ENCODE peak calls at places on chromosomes 4 and X, in seven cellular contexts. B is mesendoderm, V is fibroblast of lung, K is neural progenitor cell, G is GM23338, M is DND-41, O is HCT116. Y is an unnamed sample.

GRCh38 chr4:23368081-23368697 is 521.7 kb downstream of the PPARGC1A start:
- DNase-seq in M (no peak), K (peak; percentile 80), G (peak; percentile 84), O (no peak), V (peak; percentile 8), B (peak; percentile 71), Y (peak; percentile 59)

GRCh38 chrX:154379569-154379951 is 465 bp downstream of the EMD start:
- DNase-seq in K (no peak), M (peak; percentile 26), O (no peak), G (no peak), V (no peak), B (no peak), Y (no peak)

GRCh38 chrX:56068274-56068758 is 163.8 kb upstream of the KLF8 start:
- DNase-seq in V (no peak), M (no peak), O (no peak), K (no peak), G (no peak), B (no peak), Y (no peak)

GRCh38 chr4:154294951-154295350 is 196.6 kb downstream of the DCHS2 start:
- DNase-seq in B (no peak), K (no peak), O (no peak), V (no peak), G (no peak), M (no peak), Y (no peak)

GRCh38 chr4:8580321-8581093 is at the start of gene GPR78:
- DNase-seq in O (no peak), B (peak; percentile 96), G (peak; percentile 95), M (peak; percentile 42), K (peak; percentile 96), V (peak; percentile 44), Y (no peak)

GRCh38 chrX:107845625-107846024 is 20.0 kb downstream of the MID2 start:
- DNase-seq in M (no peak), V (no peak), B (peak; percentile 13), G (no peak), O (no peak), K (no peak), Y (no peak)

GRCh38 chrX:31228909-31229308 is 157.1 kb upstream of the FTHL17 start:
- DNase-seq in G (no peak), M (no peak), K (no peak), O (no peak), V (no peak), B (no peak), Y (no peak)

GRCh38 chr4:132123870-132124623 is 1025.0 kb upstream of the PCDH10 start:
- DNase-seq in B (no peak), M (no peak), G (peak; percentile 59), O (peak; percentile 37), K (no peak), V (peak; percentile 36), Y (no peak)

GRCh38 chrX:118726887-118727685 is at the start of gene IL13RA1:
- DNase-seq in G (peak; percentile 89), B (peak; percentile 94), V (peak; percentile 76), K (peak; percentile 96), O (peak; percentile 60), M (no peak), Y (peak; percentile 66)

GRCh38 chr4:8517946-8518345 is 62.2 kb upstream of the GPR78 start:
- DNase-seq in O (no peak), B (no peak), G (no peak), M (no peak), V (no peak), K (no peak), Y (no peak)

GRCh38 chr4:186700746-186701145 is 22.9 kb downstream of the FAT1 start:
- DNase-seq in K (no peak), O (no peak), V (peak; percentile 84), B (no peak), M (no peak), G (no peak), Y (no peak)
- H3K79me2 ChIP-seq in K (peaks cover 100% of the 10 kb centered on the region), O (peaks cover 100% of the 10 kb centered on the region), V (peaks cover 98% of the 10 kb centered on the region), B (peaks cover 55% of the 10 kb centered on the region), M (no peaks in the 10 kb centered on the region), G (peaks cover 97% of the 10 kb centered on the region), Y (no peaks in the 10 kb centered on the region)

GRCh38 chr4:912548-913279 is 19.4 kb downstream of the GAK start:
- DNase-seq in B (no peak), V (no peak), G (no peak), K (no peak), M (no peak), O (no peak), Y (no peak)

GRCh38 chr4:910366-911091 is 21.6 kb downstream of the GAK start:
- DNase-seq in V (no peak), O (no peak), G (no peak), K (no peak), M (no peak), B (no peak), Y (no peak)

GRCh38 chr4:913280-913618 is 18.9 kb downstream of the GAK start:
- DNase-seq in K (no peak), V (no peak), M (no peak), B (no peak), G (no peak), O (no peak), Y (no peak)

GRCh38 chr4:911221-911751 is 20.8 kb downstream of the GAK start:
- DNase-seq in K (no peak), B (no peak), G (no peak), O (no peak), V (no peak), M (no peak), Y (no peak)

DNA sequence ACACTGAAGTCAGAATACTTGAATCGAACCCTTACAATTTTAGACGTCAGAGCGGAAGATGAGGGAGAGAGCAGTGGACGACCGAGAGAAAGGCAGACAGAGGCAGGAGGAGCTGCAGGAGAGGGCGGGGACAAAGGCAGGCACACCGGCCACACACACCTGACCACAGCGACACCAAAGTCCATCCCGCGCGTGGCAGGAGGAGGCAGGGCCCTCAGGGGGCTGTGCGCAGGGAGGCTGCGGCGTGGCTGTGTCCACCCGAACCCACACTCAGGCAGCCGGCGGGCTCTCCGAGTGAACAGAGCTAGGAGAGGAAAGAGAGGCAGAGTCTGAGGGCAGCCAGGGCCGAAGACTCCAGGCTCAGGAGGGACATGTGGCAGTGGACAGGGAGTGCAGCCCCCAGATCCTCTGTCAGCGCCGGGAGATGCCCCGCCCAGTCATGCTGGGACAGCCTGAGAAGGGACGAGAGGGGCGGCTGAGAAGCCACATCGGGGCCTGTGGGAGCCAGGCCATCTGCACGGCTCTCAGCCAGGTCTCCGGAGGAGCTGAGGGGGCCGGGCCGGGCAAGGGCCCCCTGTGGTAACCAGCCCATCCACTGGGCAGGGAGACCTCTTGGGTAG is 20.1 kb downstream of the GAK start:
- DNase-seq in V (no peak), G (no peak), M (no peak), B (no peak), O (no peak), K (no peak), Y (no peak)
- H3K4me1 ChIP-seq in V (no peaks in the 10 kb centered on the region), G (no peaks in the 10 kb centered on the region), M (no peaks in the 10 kb centered on the region), B (no peaks in the 10 kb centered on the region), O (no peaks in the 10 kb centered on the region), K (no peaks in the 10 kb centered on the region), Y (peaks cover 17% of the 10 kb centered on the region)

DNA sequence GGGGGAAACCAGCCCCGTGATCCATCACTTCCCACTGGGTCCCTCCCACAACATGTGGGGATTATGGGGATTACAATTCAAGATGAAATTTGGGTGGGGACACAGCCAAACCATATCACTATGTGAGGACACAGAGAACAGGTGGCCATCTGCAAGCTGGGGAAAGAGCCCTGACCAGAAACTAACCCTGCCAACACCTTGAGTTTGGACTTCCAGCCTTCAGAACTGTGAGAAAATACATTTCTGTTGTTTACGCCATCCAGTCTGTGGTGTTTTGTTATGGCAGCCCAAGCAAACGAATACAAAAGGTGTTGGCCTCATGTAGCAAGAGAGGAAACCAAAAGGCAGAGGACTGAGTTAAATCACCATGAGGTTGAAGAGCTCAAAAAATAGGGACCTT is 169.9 kb upstream of the TENM3 start:
- DNase-seq in O (no peak), G (no peak), B (no peak), V (no peak), M (no peak), K (no peak), Y (no peak)
- H3K4me2 ChIP-seq in O (no peak overlapping the region), G (no peak overlapping the region), B (no peak overlapping the region), V (no peak overlapping the region), M (no peak overlapping the region), K (no peak overlapping the region), Y (no peak overlapping the region)

DNA sequence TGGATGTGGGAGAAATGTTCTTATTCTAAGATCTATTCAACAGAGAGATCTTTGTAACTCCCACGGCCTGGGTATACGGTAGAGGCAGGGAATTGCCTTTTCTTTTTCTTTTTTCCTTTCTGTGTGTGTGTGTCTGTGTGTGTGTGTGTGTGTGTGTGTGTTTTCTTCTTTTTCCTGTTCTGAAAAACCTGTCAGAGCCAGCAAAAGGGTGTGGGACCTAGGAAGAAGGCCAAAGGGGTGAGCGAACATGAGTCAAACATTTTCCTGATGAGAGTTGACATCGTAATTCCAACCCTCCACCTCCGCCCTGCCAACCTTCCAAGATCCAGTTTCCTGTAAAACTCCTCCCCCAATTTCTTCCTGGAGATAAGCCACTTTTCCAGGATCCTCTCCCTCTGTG is 2.8 kb upstream of the CHIC2 start:
- DNase-seq in K (no peak), O (peak; percentile 60), G (no peak), B (no peak), M (no peak), V (peak; percentile 80), Y (no peak)
- H3K79me2 ChIP-seq in K (peaks cover 18% of the 10 kb centered on the region), O (peaks cover 20% of the 10 kb centered on the region), G (peaks cover 17% of the 10 kb centered on the region), B (peaks cover 7% of the 10 kb centered on the region), M (peaks cover 25% of the 10 kb centered on the region), V (peaks cover 20% of the 10 kb centered on the region), Y (peaks cover 29% of the 10 kb centered on the region)